ENCODE peak calls at places on chromosomes 1 and 21, in five cellular contexts. F is tibial nerve, N is trophoblast cell, P is colonic mucosa, C is neuronal stem cell. Z is an unnamed sample.

GRCh38 chr1:237011432-237011831 is 7.2 kb upstream of the MT1HL1 start:
- DNase-seq in N (no peak), P (no peak), C (no peak), F (no peak), Z (no peak)

GRCh38 chr1:226643167-226643566 is 94.6 kb downstream of the STUM start:
- DNase-seq in N (peak; percentile 22), F (no peak), P (no peak), C (no peak), Z (no peak)

GRCh38 chr1:240138867-240139266 is 47.2 kb downstream of the FMN2 start:
- DNase-seq in C (no peak), N (no peak), F (no peak), P (no peak), Z (no peak)

GRCh38 chr1:22129501-22130117 is 13.3 kb downstream of the WNT4 start:
- DNase-seq in N (no peak), P (no peak), C (no peak), F (no peak), Z (no peak)

GRCh38 chr1:16249838-16250241 is 12.9 kb upstream of the CPLANE2 start:
- DNase-seq in C (no peak), N (no peak), P (no peak), F (peak; percentile 55), Z (peak; percentile 38)

GRCh38 chr1:241533375-241534115 is 1.4 kb downstream of the KMO start:
- DNase-seq in N (peak; percentile 90), F (no peak), C (no peak), P (no peak), Z (no peak)

GRCh38 chr1:231828182-231828920 is 201.8 kb downstream of the DISC1 start:
- DNase-seq in F (no peak), C (no peak), N (no peak), P (no peak), Z (peak; percentile 33)

GRCh38 chr1:72280714-72281113 is 1.6 kb downstream of the NEGR1 start:
- DNase-seq in C (no peak), P (no peak), N (no peak), F (no peak), Z (no peak)

GRCh38 chr1:212860713-212861581 is 2.9 kb downstream of the FLVCR1 start:
- DNase-seq in P (no peak), N (no peak), F (no peak), C (no peak), Z (no peak)

GRCh38 chr1:27864264-27864895 is 8.0 kb upstream of the THEMIS2 start:
- DNase-seq in C (no peak), P (no peak), N (no peak), F (no peak), Z (no peak)

GRCh38 chr1:73593804-73594203 is 604.2 kb downstream of the LRRIQ3 start:
- DNase-seq in F (no peak), C (no peak), P (no peak), N (no peak), Z (no peak)

GRCh38 chr1:160951443-160952128 is 3.0 kb downstream of the ITLN2 start:
- DNase-seq in N (peak; percentile 66), F (no peak), P (peak; percentile 74), C (peak; percentile 43), Z (peak; percentile 76)

GRCh38 chr1:160949881-160950280 is 4.7 kb downstream of the ITLN2 start:
- DNase-seq in C (no peak), N (no peak), F (no peak), P (no peak), Z (no peak)

GRCh38 chr1:160953030-160953429 is 1.6 kb downstream of the ITLN2 start:
- DNase-seq in N (no peak), C (no peak), F (no peak), P (no peak), Z (no peak)

GRCh38 chr1:160952129-160952510 is 2.5 kb downstream of the ITLN2 start:
- DNase-seq in P (no peak), C (no peak), N (no peak), F (no peak), Z (no peak)

DNA sequence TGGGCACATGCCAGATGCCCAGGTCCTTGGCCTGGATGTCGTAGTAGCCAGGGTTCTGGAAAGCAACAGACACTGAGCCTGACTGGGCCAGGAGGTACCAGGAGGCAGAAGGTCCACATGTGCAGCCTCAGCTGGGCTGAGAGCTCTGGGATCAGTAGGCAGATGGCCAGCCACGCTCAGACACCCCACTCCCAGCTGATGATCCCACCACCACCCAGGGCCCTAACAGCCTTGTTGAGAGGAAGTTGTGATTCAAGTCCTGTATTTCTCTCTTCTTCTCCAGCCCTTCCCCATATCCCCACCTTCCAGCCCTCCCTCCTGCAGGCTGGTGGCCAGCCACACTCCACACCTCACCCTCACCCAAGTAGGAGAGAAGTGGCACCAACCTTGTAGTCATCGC is 4.0 kb downstream of the ITLN2 start:
- DNase-seq in F (no peak), P (no peak), C (no peak), N (no peak), Z (no peak)
- H3K4me3 ChIP-seq in F (no peak overlapping the region), P (no peak overlapping the region), C (no peak overlapping the region), N (peak overlapping the region; percentile 12), Z (no peak overlapping the region)

GRCh38 chr1:10728595-10729410 is 67.6 kb downstream of the CASZ1 start:
- DNase-seq in P (no peak), N (no peak), F (no peak), C (peak; percentile 91), Z (no peak)
- H3K4me1 ChIP-seq in P (peaks cover 8% of the 10 kb centered on the region), N (no peaks in the 10 kb centered on the region), F (no peaks in the 10 kb centered on the region), C (peaks cover 43% of the 10 kb centered on the region), Z (peaks cover 44% of the 10 kb centered on the region)

DNA sequence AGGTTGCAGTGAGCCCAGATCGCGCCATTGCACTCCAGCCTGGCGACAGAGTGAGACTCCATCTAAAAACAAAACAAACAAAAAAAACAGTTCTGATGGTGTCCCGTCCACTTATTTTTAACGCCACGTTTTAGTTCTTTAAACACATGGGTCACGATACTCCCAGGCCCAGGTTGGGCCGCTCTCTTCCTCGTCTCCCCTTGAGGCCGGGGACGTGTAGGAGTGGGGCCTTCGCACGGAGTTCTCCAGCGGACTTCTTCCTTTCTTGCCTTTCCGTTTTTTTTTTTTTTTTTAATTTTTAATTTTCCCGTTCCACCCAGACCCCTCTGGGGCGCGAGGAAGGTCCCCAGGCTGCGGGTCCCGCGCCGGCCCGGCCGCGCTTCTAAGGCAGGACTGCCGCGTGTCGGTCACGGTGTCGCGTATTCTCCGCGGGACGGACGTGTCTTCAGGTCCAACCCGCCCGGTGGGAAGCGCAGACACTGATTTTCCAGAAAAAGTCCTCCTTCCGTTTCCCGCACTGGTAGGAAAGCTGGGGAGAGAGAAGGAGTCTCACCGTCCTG is 47.5 kb upstream of the SLC19A1 start:
- DNase-seq in C (no peak), P (no peak), N (no peak), F (no peak), Z (no peak)
- H3K4me3 ChIP-seq in C (peak overlapping the region; percentile 66), P (peak overlapping the region; percentile 46), N (no peak overlapping the region), F (peak overlapping the region; percentile 57), Z (peak overlapping the region; percentile 45)

DNA sequence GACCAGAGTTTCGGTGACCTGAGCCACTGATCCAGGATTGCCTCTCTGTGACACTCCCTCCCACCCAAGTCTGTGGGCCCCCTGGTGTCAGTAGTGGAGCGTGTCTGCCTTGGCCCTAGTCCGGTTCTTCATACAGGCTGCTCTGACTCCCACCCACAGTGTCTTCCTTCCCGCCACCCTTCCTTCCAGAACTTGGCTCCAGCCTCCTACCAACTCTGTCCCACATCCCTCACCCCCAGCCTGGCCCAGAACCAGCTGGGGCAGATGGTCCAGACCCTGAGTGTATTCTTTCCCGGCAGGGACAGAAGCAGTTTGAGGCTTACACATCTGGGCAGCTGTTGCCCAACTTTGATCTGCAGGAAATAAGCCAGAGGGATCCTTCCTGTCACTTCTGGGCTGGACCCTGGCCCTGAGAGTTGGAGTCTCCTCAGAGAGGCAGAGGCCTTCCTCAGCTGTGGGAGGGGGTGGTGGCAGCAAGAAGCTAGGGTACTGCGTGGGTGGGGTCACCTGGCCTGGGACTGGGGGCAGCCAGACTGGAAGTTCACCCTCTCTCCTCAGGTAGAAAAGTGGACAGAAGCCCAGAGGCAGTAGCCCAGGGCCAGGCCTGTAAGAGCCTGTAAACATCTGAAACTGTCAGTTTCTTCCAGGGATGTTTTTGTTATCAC is 43.1 kb upstream of the EPS8L3 start:
- DNase-seq in N (no peak), F (no peak), P (peak; percentile 19), C (no peak), Z (no peak)
- H3K4me1 ChIP-seq in N (peaks cover 2% of the 10 kb centered on the region), F (peaks cover 16% of the 10 kb centered on the region), P (no peaks in the 10 kb centered on the region), C (peaks cover 6% of the 10 kb centered on the region), Z (no peaks in the 10 kb centered on the region)

DNA sequence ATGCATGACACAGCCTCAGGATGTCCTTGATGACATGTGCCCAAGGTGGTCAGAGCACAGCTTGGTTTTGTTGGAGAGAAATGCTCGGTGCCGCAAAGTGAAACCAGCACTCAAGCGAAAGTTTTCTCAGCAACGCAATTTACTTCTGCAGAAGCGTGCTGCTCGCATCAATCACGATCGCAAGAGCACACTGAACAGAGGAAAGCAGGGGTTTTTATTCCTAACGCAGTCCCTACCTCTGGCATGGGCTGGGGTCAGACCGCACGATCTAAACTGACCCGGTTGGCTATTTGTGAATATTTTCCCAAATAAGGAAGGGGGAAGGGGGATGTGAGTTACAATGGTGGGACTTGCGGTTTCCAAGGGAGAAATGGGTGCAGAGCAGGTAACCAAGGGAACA is 809 bp upstream of the ZNF669 start:
- DNase-seq in C (no peak), N (no peak), P (no peak), F (no peak), Z (no peak)
- H3K4me3 ChIP-seq in C (no peak overlapping the region), N (no peak overlapping the region), P (no peak overlapping the region), F (peak overlapping the region; percentile 91), Z (peak overlapping the region; percentile 69)

GRCh38 chr1:17440074-17440826 is 773 bp upstream of the RCC2 start:
- DNase-seq in F (no peak), N (no peak), P (no peak), C (no peak), Z (no peak)
- H3K4me1 ChIP-seq in F (peaks cover 11% of the 10 kb centered on the region), N (peaks cover 19% of the 10 kb centered on the region), P (peaks cover 17% of the 10 kb centered on the region), C (peaks cover 14% of the 10 kb centered on the region), Z (peaks cover 23% of the 10 kb centered on the region)

Z was measured in body of pancreas.